ENCODE peak calls at places on chromosomes 16 and 17, in six cellular contexts. One of them, this sample, is unnamed.

GRCh38 chr16:15498427-15499175 is 64.2 kb downstream of the BMERB1 start:
- DNase-seq in trophoblast cell: no peak
- DNase-seq in mesenchymal stem cell: peak; percentile 33
- DNase-seq in H9: no peak
- DNase-seq in neuronal stem cell: no peak
- DNase-seq in H1: no peak
- DNase-seq in this sample: peak; percentile 71

GRCh38 chr17:50240876-50241275 is 33.4 kb upstream of the TMEM92 start:
- DNase-seq in trophoblast cell: no peak
- DNase-seq in mesenchymal stem cell: no peak
- DNase-seq in H9: no peak
- DNase-seq in neuronal stem cell: no peak
- DNase-seq in H1: no peak
- DNase-seq in this sample: peak; percentile 81

GRCh38 chr16:1300664-1301476 is 8.6 kb upstream of the UBE2I start:
- DNase-seq in trophoblast cell: peak; percentile 70
- DNase-seq in mesenchymal stem cell: peak; percentile 54
- DNase-seq in H9: peak; percentile 87
- DNase-seq in neuronal stem cell: peak; percentile 57
- DNase-seq in H1: no peak
- DNase-seq in this sample: peak; percentile 22

GRCh38 chr17:5809580-5810188 is 225.4 kb upstream of the NLRP1 start:
- DNase-seq in trophoblast cell: no peak
- DNase-seq in mesenchymal stem cell: no peak
- DNase-seq in H9: peak; percentile 31
- DNase-seq in neuronal stem cell: no peak
- DNase-seq in H1: no peak
- DNase-seq in this sample: no peak

GRCh38 chr17:81400939-81401726 is 5.9 kb downstream of the BAHCC1 start:
- DNase-seq in trophoblast cell: no peak
- DNase-seq in mesenchymal stem cell: peak; percentile 54
- DNase-seq in H9: no peak
- DNase-seq in neuronal stem cell: no peak
- DNase-seq in H1: no peak
- DNase-seq in this sample: no peak

GRCh38 chr17:48645639-48646182 is 19.6 kb upstream of the HOXB9 start:
- DNase-seq in trophoblast cell: no peak
- DNase-seq in mesenchymal stem cell: no peak
- DNase-seq in H9: no peak
- DNase-seq in neuronal stem cell: no peak
- DNase-seq in H1: no peak
- DNase-seq in this sample: no peak

GRCh38 chr16:4612977-4613635 is 1.6 kb downstream of the UBALD1 start:
- DNase-seq in trophoblast cell: peak; percentile 97
- DNase-seq in mesenchymal stem cell: peak; percentile 14
- DNase-seq in H9: peak; percentile 46
- DNase-seq in neuronal stem cell: no peak
- DNase-seq in H1: no peak
- DNase-seq in this sample: no peak

GRCh38 chr17:8189041-8189710 is 804 bp downstream of the BORCS6 start:
- DNase-seq in trophoblast cell: peak; percentile 34
- DNase-seq in mesenchymal stem cell: peak; percentile 44
- DNase-seq in H9: no peak
- DNase-seq in neuronal stem cell: no peak
- DNase-seq in H1: no peak
- DNase-seq in this sample: no peak

GRCh38 chr17:34313164-34313563 is 6.1 kb upstream of the CCL8 start:
- DNase-seq in trophoblast cell: no peak
- DNase-seq in mesenchymal stem cell: no peak
- DNase-seq in H9: no peak
- DNase-seq in neuronal stem cell: no peak
- DNase-seq in H1: no peak
- DNase-seq in this sample: peak; percentile 39

GRCh38 chr16:71406724-71407123 is 35.1 kb downstream of the TLE7 start:
- DNase-seq in trophoblast cell: no peak
- DNase-seq in mesenchymal stem cell: no peak
- DNase-seq in H9: no peak
- DNase-seq in neuronal stem cell: no peak
- DNase-seq in H1: no peak
- DNase-seq in this sample: no peak

GRCh38 chr17:28365487-28365886 is 488 bp upstream of the SEBOX start:
- DNase-seq in trophoblast cell: no peak
- DNase-seq in mesenchymal stem cell: no peak
- DNase-seq in H9: no peak
- DNase-seq in neuronal stem cell: no peak
- DNase-seq in H1: no peak
- DNase-seq in this sample: no peak
- H4K91ac ChIP-seq in trophoblast cell: no peak overlapping the region
- H4K91ac ChIP-seq in mesenchymal stem cell: no peak overlapping the region
- H4K91ac ChIP-seq in H9: no peak overlapping the region
- H4K91ac ChIP-seq in neuronal stem cell: no peak overlapping the region
- H4K91ac ChIP-seq in H1: no peak overlapping the region
- H4K91ac ChIP-seq in this sample: no peak overlapping the region

DNA sequence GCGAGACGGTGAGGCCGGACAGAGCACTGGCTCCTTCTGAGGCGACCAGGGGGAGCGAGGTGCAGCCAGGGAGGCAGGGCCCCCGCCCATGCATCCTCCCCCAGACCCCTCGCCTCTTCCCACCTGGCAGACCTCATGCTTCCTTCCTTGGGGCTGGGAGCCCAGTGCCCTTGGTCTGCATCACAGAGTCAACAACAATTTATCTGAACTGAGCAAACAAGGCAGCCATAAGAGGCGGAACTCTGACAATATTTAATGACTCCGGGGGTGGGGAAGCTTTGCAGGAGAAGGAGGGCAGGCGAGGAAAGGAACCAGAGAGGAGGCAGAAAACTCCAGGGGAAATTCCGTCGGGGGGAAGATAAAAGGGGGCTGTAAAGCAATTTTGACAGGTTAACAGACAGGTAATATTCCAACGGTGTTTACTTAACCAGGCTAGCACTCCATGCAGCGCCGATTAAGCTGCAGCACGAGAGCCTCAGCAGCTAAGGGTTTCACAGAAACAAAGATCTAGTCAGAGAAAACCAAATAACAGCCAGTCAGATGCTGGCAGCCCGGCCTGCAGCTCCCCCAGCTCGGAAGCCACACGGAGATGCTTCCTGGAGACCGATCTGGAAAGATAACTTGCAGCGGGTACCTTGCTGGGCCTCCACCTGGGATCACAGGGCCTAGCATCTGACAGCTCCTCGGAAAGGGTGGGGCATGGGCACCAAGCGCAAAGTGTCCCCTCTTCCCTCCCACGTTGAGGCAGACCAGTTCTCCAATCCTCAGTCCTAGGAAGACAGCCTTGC is 398.2 kb downstream of the SOX9 start:
- DNase-seq in trophoblast cell: no peak
- DNase-seq in mesenchymal stem cell: no peak
- DNase-seq in H9: no peak
- DNase-seq in neuronal stem cell: no peak
- DNase-seq in H1: no peak
- DNase-seq in this sample: no peak
- H4K91ac ChIP-seq in trophoblast cell: no peak overlapping the region
- H4K91ac ChIP-seq in mesenchymal stem cell: no peak overlapping the region
- H4K91ac ChIP-seq in H9: no peak overlapping the region
- H4K91ac ChIP-seq in neuronal stem cell: no peak overlapping the region
- H4K91ac ChIP-seq in H1: no peak overlapping the region
- H4K91ac ChIP-seq in this sample: no peak overlapping the region

GRCh38 chr16:88770459-88771293 is 14.3 kb downstream of the PIEZO1 start:
- DNase-seq in trophoblast cell: peak; percentile 91
- DNase-seq in mesenchymal stem cell: peak; percentile 97
- DNase-seq in H9: peak; percentile 92
- DNase-seq in neuronal stem cell: peak; percentile 60
- DNase-seq in H1: peak; percentile 69
- DNase-seq in this sample: peak; percentile 87

GRCh38 chr16:88769617-88770458 is 15.2 kb downstream of the PIEZO1 start:
- DNase-seq in trophoblast cell: peak; percentile 71
- DNase-seq in mesenchymal stem cell: peak; percentile 59
- DNase-seq in H9: peak; percentile 93
- DNase-seq in neuronal stem cell: peak; percentile 67
- DNase-seq in H1: peak; percentile 60
- DNase-seq in this sample: no peak

GRCh38 chr16:88772871-88773811 is 11.9 kb downstream of the PIEZO1 start:
- DNase-seq in trophoblast cell: peak; percentile 90
- DNase-seq in mesenchymal stem cell: peak; percentile 96
- DNase-seq in H9: no peak
- DNase-seq in neuronal stem cell: no peak
- DNase-seq in H1: no peak
- DNase-seq in this sample: peak; percentile 95

GRCh38 chr16:88773812-88774291 is 11.2 kb downstream of the PIEZO1 start:
- DNase-seq in trophoblast cell: peak; percentile 61
- DNase-seq in mesenchymal stem cell: peak; percentile 92
- DNase-seq in H9: no peak
- DNase-seq in neuronal stem cell: no peak
- DNase-seq in H1: no peak
- DNase-seq in this sample: peak; percentile 93

DNA sequence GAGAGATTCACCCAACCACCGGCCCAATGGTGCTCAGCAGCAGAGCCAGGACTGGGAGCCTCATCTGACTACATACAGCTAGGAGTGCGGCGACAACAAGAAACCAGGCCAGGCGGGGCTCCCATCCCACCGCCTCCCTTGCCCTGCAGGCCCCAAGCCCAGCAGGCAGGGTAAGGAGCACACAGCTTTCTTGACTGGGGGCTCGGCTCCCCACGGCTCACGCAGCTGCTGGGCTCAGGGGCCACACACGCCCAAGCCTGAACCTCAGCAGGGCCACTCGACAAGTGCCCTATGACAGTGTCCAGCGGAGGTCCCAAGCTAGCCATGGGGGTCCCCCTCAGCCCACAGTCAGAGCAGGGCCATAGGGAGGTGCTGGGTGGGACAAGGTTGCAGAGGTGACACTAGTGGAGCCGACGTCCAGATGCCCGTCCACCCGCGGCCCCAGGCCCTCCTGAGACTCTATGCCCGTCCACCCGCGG is 13.7 kb downstream of the PIEZO1 start:
- DNase-seq in trophoblast cell: no peak
- DNase-seq in mesenchymal stem cell: no peak
- DNase-seq in H9: no peak
- DNase-seq in neuronal stem cell: no peak
- DNase-seq in H1: no peak
- DNase-seq in this sample: no peak
- H4K91ac ChIP-seq in trophoblast cell: peak overlapping the region; percentile 65
- H4K91ac ChIP-seq in mesenchymal stem cell: peak overlapping the region; percentile 89
- H4K91ac ChIP-seq in H9: no peak overlapping the region
- H4K91ac ChIP-seq in neuronal stem cell: no peak overlapping the region
- H4K91ac ChIP-seq in H1: no peak overlapping the region
- H4K91ac ChIP-seq in this sample: peak overlapping the region; percentile 49

DNA sequence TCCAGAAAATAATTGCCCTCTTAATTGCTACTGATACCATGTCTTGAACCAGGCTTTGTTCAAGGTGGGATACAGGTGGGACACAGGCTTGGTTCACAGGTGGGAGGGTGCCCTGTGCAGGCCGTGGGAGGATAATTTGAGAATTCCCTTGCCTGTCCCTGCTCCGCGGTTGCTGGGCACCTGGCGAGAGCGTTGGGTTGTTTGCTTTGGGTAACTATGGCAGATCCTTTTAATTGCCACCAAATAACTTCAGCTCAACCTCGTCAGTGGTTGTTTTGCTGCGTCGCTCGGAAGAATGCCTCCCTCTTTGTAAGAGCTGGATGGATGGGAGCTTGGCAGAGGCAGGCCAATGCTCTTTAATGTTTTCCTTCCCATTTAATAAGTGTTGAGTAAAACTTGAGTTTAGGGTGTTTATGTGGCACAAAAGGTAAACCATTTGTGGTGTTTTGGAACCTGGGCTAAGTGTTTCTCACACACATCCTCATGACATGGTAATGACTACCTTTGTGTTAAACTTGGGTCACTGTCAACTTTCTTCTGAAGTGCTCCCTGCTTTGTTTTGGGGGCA is 202.5 kb downstream of the MSI2 start:
- DNase-seq in trophoblast cell: no peak
- DNase-seq in mesenchymal stem cell: no peak
- DNase-seq in H9: no peak
- DNase-seq in neuronal stem cell: no peak
- DNase-seq in H1: no peak
- DNase-seq in this sample: no peak
- H4K91ac ChIP-seq in trophoblast cell: no peak overlapping the region
- H4K91ac ChIP-seq in mesenchymal stem cell: no peak overlapping the region
- H4K91ac ChIP-seq in H9: no peak overlapping the region
- H4K91ac ChIP-seq in neuronal stem cell: no peak overlapping the region
- H4K91ac ChIP-seq in H1: no peak overlapping the region
- H4K91ac ChIP-seq in this sample: no peak overlapping the region

DNA sequence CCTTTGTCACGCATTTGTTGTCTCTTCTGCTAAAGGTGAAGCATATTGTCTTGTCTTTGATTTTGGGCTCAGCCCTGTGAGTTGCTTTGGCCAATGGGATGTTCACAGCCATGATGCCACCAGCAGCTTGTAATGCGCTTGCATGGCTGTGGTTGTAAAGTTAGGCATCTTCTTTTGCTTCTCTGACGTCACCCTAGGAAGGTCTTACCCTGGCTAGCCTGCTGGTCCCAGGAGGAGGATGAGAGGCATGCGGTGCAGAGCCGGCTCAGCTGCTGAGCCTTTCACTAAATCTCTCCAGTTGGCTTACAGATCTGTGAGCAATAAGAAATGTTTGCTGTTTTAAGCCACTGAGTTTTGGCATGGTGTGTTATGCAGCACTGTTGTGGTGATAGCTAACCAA is 40.8 kb downstream of the IRX6 start:
- DNase-seq in trophoblast cell: peak; percentile 1
- DNase-seq in mesenchymal stem cell: no peak
- DNase-seq in H9: no peak
- DNase-seq in neuronal stem cell: no peak
- DNase-seq in H1: no peak
- DNase-seq in this sample: no peak
- H4K91ac ChIP-seq in trophoblast cell: no peak overlapping the region
- H4K91ac ChIP-seq in mesenchymal stem cell: no peak overlapping the region
- H4K91ac ChIP-seq in H9: no peak overlapping the region
- H4K91ac ChIP-seq in neuronal stem cell: no peak overlapping the region
- H4K91ac ChIP-seq in H1: no peak overlapping the region
- H4K91ac ChIP-seq in this sample: no peak overlapping the region

DNA sequence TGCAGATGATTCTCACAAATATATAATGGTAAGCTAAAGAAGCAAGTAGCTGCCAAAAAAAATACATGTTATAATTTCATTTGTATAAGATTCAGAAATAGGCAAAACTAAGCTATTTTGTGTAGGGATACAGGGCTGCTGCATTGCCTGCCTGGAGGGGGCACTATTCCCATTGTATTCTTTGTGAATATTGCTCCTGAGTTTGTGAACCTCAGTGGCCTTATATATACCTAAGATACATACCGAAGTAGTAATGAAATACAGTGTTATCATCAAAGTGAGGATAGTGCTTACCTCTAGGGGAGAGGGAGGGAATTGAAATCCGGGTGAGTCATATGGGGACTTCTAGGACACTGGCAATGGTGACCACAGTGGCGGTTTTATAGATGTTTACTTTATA is 53.5 kb downstream of the C17orf58 start:
- DNase-seq in trophoblast cell: peak; percentile 36
- DNase-seq in mesenchymal stem cell: peak; percentile 7
- DNase-seq in H9: no peak
- DNase-seq in neuronal stem cell: no peak
- DNase-seq in H1: no peak
- DNase-seq in this sample: peak; percentile 8
- H4K91ac ChIP-seq in trophoblast cell: no peak overlapping the region
- H4K91ac ChIP-seq in mesenchymal stem cell: no peak overlapping the region
- H4K91ac ChIP-seq in H9: no peak overlapping the region
- H4K91ac ChIP-seq in neuronal stem cell: no peak overlapping the region
- H4K91ac ChIP-seq in H1: no peak overlapping the region
- H4K91ac ChIP-seq in this sample: no peak overlapping the region

This sample was measured in IMR-90.